ENCODE peak calls at places on chromosome 15, in six cellular contexts. I is HCT116, F is K562, L is GM12878, C is H1, E is NT2/D1. U is an unnamed sample.

GRCh38 chr15:77104155-77104554 is 33.2 kb upstream of the TSPAN3 start:
- DNase-seq in L (no peak), I (no peak), C (no peak), F (no peak), E (no peak), U (no peak)

GRCh38 chr15:70801111-70801510 is 37.8 kb upstream of the UACA start:
- DNase-seq in F (no peak), C (no peak), L (no peak), I (no peak), E (no peak), U (no peak)

GRCh38 chr15:71747128-71748083 is 62.9 kb upstream of the NR2E3 start:
- DNase-seq in I (peak; percentile 90), L (no peak), F (no peak), C (no peak), E (no peak), U (peak; percentile 87)

GRCh38 chr15:69798481-69799315 is 299.0 kb downstream of the TLE3 start:
- DNase-seq in E (no peak), I (no peak), C (no peak), F (no peak), L (no peak), U (no peak)

GRCh38 chr15:77030042-77030927 is 35.4 kb downstream of the PSTPIP1 start:
- DNase-seq in E (no peak), I (no peak), C (no peak), L (no peak), F (no peak), U (no peak)

GRCh38 chr15:95663156-95663831 is 667.2 kb upstream of the NR2F2 start:
- DNase-seq in L (no peak), E (no peak), C (no peak), F (no peak), I (no peak), U (no peak)

GRCh38 chr15:51314391-51315337 is 23.7 kb downstream of the CYP19A1 start:
- DNase-seq in E (no peak), F (no peak), L (no peak), C (no peak), I (no peak), U (peak; percentile 89)

GRCh38 chr15:35206060-35206675 is 121.1 kb upstream of the NANOGP8 start:
- DNase-seq in L (no peak), I (peak; percentile 7), C (no peak), E (no peak), F (peak; percentile 54), U (peak; percentile 8)

GRCh38 chr15:70741677-70742293 is 21.6 kb downstream of the UACA start:
- DNase-seq in F (no peak), C (no peak), L (no peak), I (peak; percentile 79), E (no peak), U (peak; percentile 37)

GRCh38 chr15:92495468-92495867 is 101.8 kb downstream of the ST8SIA2 start:
- DNase-seq in I (no peak), C (no peak), L (no peak), E (no peak), F (no peak), U (no peak)

GRCh38 chr15:44712108-44713005 is 1.0 kb downstream of the B2M start:
- DNase-seq in L (no peak), I (peak; percentile 54), C (no peak), F (peak; percentile 85), E (no peak), U (peak; percentile 43)

GRCh38 chr15:95770191-95770590 is 560.3 kb upstream of the NR2F2 start:
- DNase-seq in E (no peak), C (no peak), I (no peak), L (no peak), F (no peak), U (no peak)

GRCh38 chr15:40240619-40241304 is 1.9 kb downstream of the PAK6 start:
- DNase-seq in E (no peak), F (no peak), C (no peak), I (no peak), L (no peak), U (no peak)

GRCh38 chr15:40238927-40239591 is at the start of gene PAK6:
- DNase-seq in I (peak; percentile 51), L (no peak), C (peak; percentile 60), E (peak; percentile 40), F (peak; percentile 59), U (no peak)

GRCh38 chr15:40239671-40240618 is 1.1 kb downstream of the PAK6 start:
- DNase-seq in F (no peak), C (no peak), I (no peak), E (no peak), L (no peak), U (no peak)

GRCh38 chr15:40241305-40242215 is 2.7 kb downstream of the PAK6 start:
- DNase-seq in C (no peak), L (no peak), F (no peak), I (no peak), E (no peak), U (no peak)

DNA sequence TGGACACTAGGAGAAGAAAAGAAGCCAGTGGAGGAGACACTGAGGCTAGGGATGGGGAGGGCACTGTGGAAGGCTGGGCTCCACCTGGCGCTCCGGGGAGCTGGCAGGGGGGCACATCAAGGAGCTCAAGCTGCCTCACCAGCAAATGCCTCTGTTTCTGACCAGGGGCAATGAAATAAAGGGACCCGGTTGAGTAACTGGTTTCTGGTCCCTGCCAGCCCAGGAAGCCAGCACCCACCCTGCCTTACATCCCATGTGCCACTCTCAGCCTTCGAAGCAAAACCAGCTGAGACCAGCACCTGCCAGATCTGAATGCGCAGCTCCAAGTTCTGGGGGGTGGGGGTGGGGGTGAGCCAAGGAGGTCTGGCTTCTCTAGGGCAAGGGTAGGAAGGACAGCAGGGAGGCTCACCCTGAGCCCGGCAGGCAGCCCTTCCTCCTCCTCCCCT is 359 bp upstream of the PAK6 start:
- DNase-seq in L (no peak), E (no peak), I (no peak), C (no peak), F (no peak), U (no peak)
- TF ChIP-seq ZNF274 in L (no peak), E (no peak), I (no peak), C (no peak), F (no peak), U (no peak)

GRCh38 chr15:100341662-100342560 is at the start of gene ADAMTS17:
- DNase-seq in C (peak; percentile 87), L (peak; percentile 17), F (peak; percentile 25), E (peak; percentile 85), I (peak; percentile 94), U (peak; percentile 77)
- TF ChIP-seq ZNF274 in C (no peak), L (no peak), F (no peak), E (no peak), I (no peak), U (no peak)

GRCh38 chr15:38530113-38530512 is 34.5 kb downstream of the RASGRP1 start:
- DNase-seq in E (no peak), I (no peak), L (peak; percentile 24), C (no peak), F (no peak), U (no peak)

GRCh38 chr15:38533416-38533915 is 31.1 kb downstream of the RASGRP1 start:
- DNase-seq in C (no peak), E (no peak), I (no peak), F (no peak), L (no peak), U (no peak)

GRCh38 chr15:38532728-38533127 is 31.9 kb downstream of the RASGRP1 start:
- DNase-seq in C (no peak), L (no peak), I (no peak), E (no peak), F (peak; percentile 63), U (no peak)

GRCh38 chr15:38533926-38534325 is 30.7 kb downstream of the RASGRP1 start:
- DNase-seq in E (no peak), L (no peak), C (no peak), I (no peak), F (no peak), U (no peak)

DNA sequence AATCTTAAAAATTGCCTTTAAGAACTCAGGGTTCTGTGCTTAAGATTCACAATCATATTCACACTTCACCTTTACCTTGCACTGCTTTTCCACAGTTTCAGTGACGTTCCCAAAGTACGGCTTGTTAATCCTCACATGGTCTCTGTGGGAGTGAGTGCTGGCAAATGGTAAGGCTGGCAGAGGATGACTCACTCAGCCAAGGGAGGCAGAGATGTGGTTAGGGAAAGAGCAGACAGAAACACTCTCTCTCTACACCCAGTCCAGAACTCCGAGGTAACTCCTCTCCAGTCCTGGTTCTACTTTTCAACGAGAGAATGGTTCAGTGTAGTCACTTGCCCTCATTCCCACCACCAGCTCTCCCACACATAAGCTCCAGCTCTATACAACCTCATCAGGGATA is 33.1 kb downstream of the RASGRP1 start:
- DNase-seq in F (no peak), L (no peak), C (no peak), I (no peak), E (no peak), U (no peak)
- TF ChIP-seq ZNF274 in F (no peak), L (no peak), C (no peak), I (no peak), E (no peak), U (no peak)

DNA sequence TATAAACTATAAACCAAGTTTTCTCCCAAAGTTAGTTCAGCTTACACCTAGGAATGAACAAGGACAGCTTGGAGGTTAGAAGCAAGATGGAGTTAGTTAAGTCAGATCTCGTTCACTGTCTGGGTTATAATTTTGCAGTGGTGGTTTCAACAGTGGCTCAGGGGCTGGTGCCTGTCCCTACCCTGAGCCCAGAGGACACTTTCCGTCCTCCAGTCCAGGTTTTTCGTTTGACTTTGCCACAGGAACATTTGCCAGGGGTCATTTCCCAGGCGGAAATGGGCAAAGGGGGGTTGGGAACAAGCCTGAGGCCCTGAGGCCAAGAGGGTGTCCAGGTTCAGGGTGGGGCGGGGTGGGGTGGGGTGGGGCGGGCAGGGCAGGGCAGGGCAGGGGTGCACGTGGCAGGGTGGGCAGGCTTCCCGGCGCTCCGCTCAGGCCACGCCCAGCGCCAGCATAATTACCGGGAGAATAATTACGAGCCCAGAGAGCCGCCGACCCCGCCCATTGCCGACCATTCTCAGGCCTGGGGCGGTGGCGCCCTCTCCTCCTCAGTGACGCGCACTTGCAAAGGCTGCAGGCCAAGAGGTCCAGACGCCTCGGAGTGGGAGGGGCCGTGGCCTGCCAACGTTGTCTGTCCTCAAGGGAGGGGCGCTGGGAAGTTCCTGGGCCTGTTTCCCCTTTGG is 70.4 kb downstream of the KLF13 start:
- DNase-seq in C (peak; percentile 87), E (peak; percentile 71), I (peak; percentile 66), L (no peak), F (peak; percentile 81), U (peak; percentile 40)
- TF ChIP-seq ZNF274 in C (no peak), E (no peak), I (no peak), L (no peak), F (no peak), U (no peak)

DNA sequence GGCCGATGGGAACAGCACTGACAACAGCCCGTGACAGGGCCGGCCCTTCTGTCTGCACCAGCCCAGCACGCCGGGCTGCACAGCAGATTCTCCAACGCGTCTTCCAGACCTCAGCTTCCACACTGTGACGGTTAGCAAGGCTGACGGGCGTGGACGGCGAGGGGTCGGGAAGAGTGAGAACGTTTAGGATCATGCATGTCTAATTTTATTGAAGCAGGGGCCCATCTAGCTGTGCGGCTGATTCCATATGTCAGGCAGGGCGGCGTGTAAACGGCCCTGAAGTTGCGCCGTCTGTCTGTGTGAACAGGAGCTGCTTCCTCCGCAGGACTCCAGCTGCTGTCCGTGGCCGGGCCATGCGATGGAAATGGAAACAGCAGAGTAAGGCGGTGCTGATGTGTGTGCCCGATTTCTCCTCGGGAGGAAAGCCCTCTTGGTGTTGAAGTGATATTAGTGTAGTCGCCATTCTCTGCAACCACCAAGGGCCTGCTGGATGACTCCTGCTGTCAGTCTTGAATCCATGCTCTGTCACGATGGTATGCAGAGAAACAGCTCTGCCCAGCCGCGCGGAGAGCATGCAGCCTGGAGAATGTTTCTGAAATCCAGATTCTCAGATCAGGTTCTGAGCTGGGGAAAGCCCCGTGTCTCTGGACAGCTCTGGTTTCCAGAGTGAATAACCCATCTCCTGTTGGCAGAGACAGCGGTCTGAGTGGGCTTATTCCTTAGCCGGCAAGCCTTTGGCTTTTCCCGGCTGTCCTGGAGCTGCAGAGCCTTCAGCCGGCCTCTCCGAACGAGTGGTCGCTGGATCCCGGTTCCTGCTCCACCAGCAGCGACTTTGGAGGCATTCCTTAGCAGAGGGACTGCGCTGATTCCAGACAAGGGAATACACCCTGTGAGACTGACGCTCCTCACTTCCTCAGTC is 158.1 kb upstream of the UBE3A start:
- DNase-seq in L (no peak), F (no peak), E (no peak), I (no peak), C (no peak), U (no peak)
- TF ChIP-seq ZNF274 in L (no peak), F (no peak), E (no peak), I (no peak), C (no peak), U (no peak)